ENCODE peak calls at places on chromosomes 16 and 17, in six cellular contexts. One of them, this sample, is unnamed.

GRCh38 chr16:9557266-9557665 is 465.8 kb downstream of the HAPSTR1 start:
- DNase-seq in activated gamma-delta T cell treated with Interleukin-2 at 50 U/mL for 16 hours: no peak
- DNase-seq in COLO829: no peak
- DNase-seq in GM12891: no peak
- DNase-seq in tibial artery: no peak
- DNase-seq in left ventricle myocardium superior: no peak
- DNase-seq in this sample: no peak

GRCh38 chr16:35363510-35363909 is 1904.1 kb downstream of the TP53TG3F start:
- DNase-seq in activated gamma-delta T cell treated with Interleukin-2 at 50 U/mL for 16 hours: no peak
- DNase-seq in left ventricle myocardium superior: no peak
- DNase-seq in tibial artery: no peak
- DNase-seq in COLO829: no peak
- DNase-seq in GM12891: no peak
- DNase-seq in this sample: no peak

GRCh38 chr17:69485126-69485724 is 70.7 kb downstream of the MAP2K6 start:
- DNase-seq in left ventricle myocardium superior: no peak
- DNase-seq in GM12891: no peak
- DNase-seq in activated gamma-delta T cell treated with Interleukin-2 at 50 U/mL for 16 hours: no peak
- DNase-seq in tibial artery: peak; percentile 62
- DNase-seq in COLO829: no peak
- DNase-seq in this sample: no peak

GRCh38 chr17:1730004-1730344 is 5.5 kb downstream of the WDR81 start:
- DNase-seq in GM12891: no peak
- DNase-seq in tibial artery: no peak
- DNase-seq in activated gamma-delta T cell treated with Interleukin-2 at 50 U/mL for 16 hours: no peak
- DNase-seq in COLO829: no peak
- DNase-seq in left ventricle myocardium superior: peak; percentile 59
- DNase-seq in this sample: no peak

GRCh38 chr17:77875051-77875780 is 83.3 kb upstream of the TNRC6C start:
- DNase-seq in COLO829: peak; percentile 21
- DNase-seq in left ventricle myocardium superior: no peak
- DNase-seq in GM12891: no peak
- DNase-seq in activated gamma-delta T cell treated with Interleukin-2 at 50 U/mL for 16 hours: no peak
- DNase-seq in tibial artery: no peak
- DNase-seq in this sample: no peak

GRCh38 chr17:62163847-62164246 is 98.8 kb upstream of the MED13 start:
- DNase-seq in COLO829: no peak
- DNase-seq in GM12891: no peak
- DNase-seq in activated gamma-delta T cell treated with Interleukin-2 at 50 U/mL for 16 hours: no peak
- DNase-seq in tibial artery: no peak
- DNase-seq in left ventricle myocardium superior: no peak
- DNase-seq in this sample: no peak

GRCh38 chr16:19114359-19115147 is 789 bp downstream of the ITPRIPL2 start:
- DNase-seq in activated gamma-delta T cell treated with Interleukin-2 at 50 U/mL for 16 hours: no peak
- DNase-seq in COLO829: no peak
- DNase-seq in GM12891: peak; percentile 43
- DNase-seq in left ventricle myocardium superior: peak; percentile 77
- DNase-seq in tibial artery: peak; percentile 73
- DNase-seq in this sample: no peak

GRCh38 chr16:56632160-56632847 is at the start of gene MT1M:
- DNase-seq in left ventricle myocardium superior: peak; percentile 84
- DNase-seq in COLO829: no peak
- DNase-seq in GM12891: no peak
- DNase-seq in tibial artery: peak; percentile 73
- DNase-seq in activated gamma-delta T cell treated with Interleukin-2 at 50 U/mL for 16 hours: no peak
- DNase-seq in this sample: no peak

GRCh38 chr16:52090080-52090479 is 456.9 kb downstream of the TOX3 start:
- DNase-seq in tibial artery: no peak
- DNase-seq in COLO829: no peak
- DNase-seq in activated gamma-delta T cell treated with Interleukin-2 at 50 U/mL for 16 hours: no peak
- DNase-seq in GM12891: no peak
- DNase-seq in left ventricle myocardium superior: no peak
- DNase-seq in this sample: no peak

GRCh38 chr16:14301150-14302030 is 230.3 kb downstream of the MRTFB start:
- DNase-seq in activated gamma-delta T cell treated with Interleukin-2 at 50 U/mL for 16 hours: no peak
- DNase-seq in COLO829: no peak
- DNase-seq in left ventricle myocardium superior: no peak
- DNase-seq in GM12891: no peak
- DNase-seq in tibial artery: peak; percentile 48
- DNase-seq in this sample: no peak

GRCh38 chr16:20868890-20869289 is 31.3 kb downstream of the DCUN1D3 start:
- DNase-seq in COLO829: no peak
- DNase-seq in GM12891: no peak
- DNase-seq in activated gamma-delta T cell treated with Interleukin-2 at 50 U/mL for 16 hours: no peak
- DNase-seq in left ventricle myocardium superior: peak; percentile 95
- DNase-seq in tibial artery: peak; percentile 84
- DNase-seq in this sample: no peak

GRCh38 chr17:17938388-17939107 is 33.7 kb downstream of the TOM1L2 start:
- DNase-seq in GM12891: no peak
- DNase-seq in activated gamma-delta T cell treated with Interleukin-2 at 50 U/mL for 16 hours: no peak
- DNase-seq in COLO829: no peak
- DNase-seq in left ventricle myocardium superior: no peak
- DNase-seq in tibial artery: no peak
- DNase-seq in this sample: no peak

GRCh38 chr17:17808706-17809432 is 27.9 kb downstream of the SREBF1 start:
- DNase-seq in left ventricle myocardium superior: no peak
- DNase-seq in GM12891: peak; percentile 93
- DNase-seq in tibial artery: no peak
- DNase-seq in COLO829: no peak
- DNase-seq in activated gamma-delta T cell treated with Interleukin-2 at 50 U/mL for 16 hours: no peak
- DNase-seq in this sample: no peak

This sample was measured in pulmonary artery endothelial cell.